ENCODE peak calls at places on chromosomes 1 and 21, in six cellular contexts. T is omental fat pad, O is left ventricle myocardium inferior, V is HTR-8/SVneo, W is sigmoid colon, M is NCI-H146. X is an unnamed sample.

GRCh38 chr1:91552091-91552490 is 51.4 kb downstream of the CDC7 start:
- DNase-seq in T (no peak), V (no peak), O (no peak), M (no peak), W (no peak), X (no peak)

GRCh38 chr1:155463865-155464264 is 98.7 kb downstream of the ASH1L start:
- DNase-seq in V (no peak), M (no peak), T (no peak), O (no peak), W (no peak), X (no peak)

GRCh38 chr21:31132574-31133242 is 94.4 kb upstream of the KRTAP19-8 start:
- DNase-seq in W (no peak), O (no peak), M (no peak), T (no peak), V (no peak), X (no peak)

GRCh38 chr1:214330715-214331114 is 49.8 kb downstream of the SMYD2 start:
- DNase-seq in W (no peak), M (no peak), V (no peak), T (no peak), O (no peak), X (no peak)

GRCh38 chr1:175129997-175130648 is 62.5 kb downstream of the KIAA0040 start:
- DNase-seq in W (no peak), T (no peak), O (no peak), V (no peak), M (peak), X (no peak)

GRCh38 chr1:23417570-23417969 is 7.0 kb downstream of the TCEA3 start:
- DNase-seq in V (no peak), W (no peak), O (peak), M (no peak), T (no peak), X (no peak)

GRCh38 chr1:215710340-215710971 is 143.4 kb downstream of the KCTD3 start:
- DNase-seq in O (no peak), M (peak), V (peak), T (no peak), W (no peak), X (peak)

GRCh38 chr1:154154053-154154452 is 820 bp downstream of the NUP210L start:
- DNase-seq in V (no peak), W (no peak), M (no peak), O (no peak), T (no peak), X (no peak)

GRCh38 chr1:67446893-67447292 is 16.7 kb upstream of the SERBP1 start:
- DNase-seq in W (no peak), V (no peak), T (no peak), O (no peak), M (no peak), X (no peak)

GRCh38 chr1:53402891-53403655 is 56.1 kb upstream of the DMRTB1 start:
- DNase-seq in M (no peak), O (no peak), V (no peak), W (peak), T (no peak), X (no peak)

GRCh38 chr1:71667224-71667623 is 586.4 kb upstream of the ZRANB2 start:
- DNase-seq in V (no peak), W (no peak), M (peak), T (no peak), O (no peak), X (no peak)

GRCh38 chr1:81679972-81680371 is 120.8 kb upstream of the ADGRL2 start:
- DNase-seq in M (no peak), T (no peak), O (no peak), W (peak), V (no peak), X (no peak)

GRCh38 chr1:244381887-244382565 is 69.7 kb downstream of the ADSS2 start:
- DNase-seq in O (no peak), T (no peak), M (no peak), V (peak), W (no peak), X (no peak)

GRCh38 chr1:116373451-116374339 is 651 bp downstream of the ATP1A1 start:
- DNase-seq in V (no peak), T (no peak), O (peak), W (peak), M (peak), X (no peak)

GRCh38 chr1:230105754-230106625 is 39.0 kb downstream of the GALNT2 start:
- DNase-seq in V (peak), T (no peak), M (no peak), O (no peak), W (no peak), X (no peak)

X was measured in NCI-H1048.